ENCODE peak calls at places on chromosomes 4 and X, in seven cellular contexts. K is GM23248, P is PC-3, F is neural progenitor cell, H is OCI-LY7, L is SK-N-SH, R is hepatocyte. S is an unnamed sample.

GRCh38 chr4:4558881-4559280 is 17.0 kb upstream of the STX18 start:
- DNase-seq in K (no peak), P (no peak), F (no peak), H (no peak), L (no peak), R (no peak), S (no peak)

GRCh38 chrX:153338836-153339235 is 4.9 kb downstream of the ZNF275 start:
- DNase-seq in K (no peak), P (no peak), F (no peak), H (no peak), L (no peak), R (no peak), S (no peak)

GRCh38 chrX:2457289-2458133 is 43.3 kb downstream of the DHRSX start:
- DNase-seq in K (no peak), P (no peak), F (peak), H (no peak), L (no peak), R (no peak), S (no peak)

GRCh38 chrX:43643201-43643600 is 12.9 kb upstream of the MAOA start:
- DNase-seq in K (peak), P (no peak), F (no peak), H (no peak), L (no peak), R (no peak), S (no peak)

GRCh38 chr4:153649572-153649991 is 34.5 kb upstream of the TLR2 start:
- DNase-seq in K (peak), P (peak), F (peak), H (peak), L (no peak), R (peak), S (no peak)

GRCh38 chrX:40508560-40508959 is 72.2 kb upstream of the ATP6AP2 start:
- DNase-seq in K (no peak), P (no peak), F (no peak), H (no peak), L (no peak), R (no peak), S (no peak)

GRCh38 chr4:150098214-150098613 is 20.0 kb downstream of the DCLK2 start:
- DNase-seq in K (no peak), P (no peak), F (no peak), H (no peak), L (no peak), R (no peak), S (no peak)

GRCh38 chrX:136128743-136129142 is 18.6 kb upstream of the FHL1 start:
- DNase-seq in K (no peak), P (no peak), F (no peak), H (no peak), L (no peak), R (no peak), S (no peak)

GRCh38 chr4:1900624-1901023 is 29.4 kb downstream of the NSD2 start:
- DNase-seq in K (no peak), P (no peak), F (no peak), H (no peak), L (no peak), R (no peak), S (no peak)

GRCh38 chr4:1900087-1900433 is 28.9 kb downstream of the NSD2 start:
- DNase-seq in K (no peak), P (no peak), F (no peak), H (no peak), L (no peak), R (no peak), S (no peak)

GRCh38 chr4:1898007-1898406 is 26.8 kb downstream of the NSD2 start:
- DNase-seq in K (no peak), P (no peak), F (no peak), H (no peak), L (no peak), R (no peak), S (no peak)

GRCh38 chr4:1898681-1899080 is 27.5 kb downstream of the NSD2 start:
- DNase-seq in K (no peak), P (no peak), F (peak), H (peak), L (no peak), R (no peak), S (no peak)

DNA sequence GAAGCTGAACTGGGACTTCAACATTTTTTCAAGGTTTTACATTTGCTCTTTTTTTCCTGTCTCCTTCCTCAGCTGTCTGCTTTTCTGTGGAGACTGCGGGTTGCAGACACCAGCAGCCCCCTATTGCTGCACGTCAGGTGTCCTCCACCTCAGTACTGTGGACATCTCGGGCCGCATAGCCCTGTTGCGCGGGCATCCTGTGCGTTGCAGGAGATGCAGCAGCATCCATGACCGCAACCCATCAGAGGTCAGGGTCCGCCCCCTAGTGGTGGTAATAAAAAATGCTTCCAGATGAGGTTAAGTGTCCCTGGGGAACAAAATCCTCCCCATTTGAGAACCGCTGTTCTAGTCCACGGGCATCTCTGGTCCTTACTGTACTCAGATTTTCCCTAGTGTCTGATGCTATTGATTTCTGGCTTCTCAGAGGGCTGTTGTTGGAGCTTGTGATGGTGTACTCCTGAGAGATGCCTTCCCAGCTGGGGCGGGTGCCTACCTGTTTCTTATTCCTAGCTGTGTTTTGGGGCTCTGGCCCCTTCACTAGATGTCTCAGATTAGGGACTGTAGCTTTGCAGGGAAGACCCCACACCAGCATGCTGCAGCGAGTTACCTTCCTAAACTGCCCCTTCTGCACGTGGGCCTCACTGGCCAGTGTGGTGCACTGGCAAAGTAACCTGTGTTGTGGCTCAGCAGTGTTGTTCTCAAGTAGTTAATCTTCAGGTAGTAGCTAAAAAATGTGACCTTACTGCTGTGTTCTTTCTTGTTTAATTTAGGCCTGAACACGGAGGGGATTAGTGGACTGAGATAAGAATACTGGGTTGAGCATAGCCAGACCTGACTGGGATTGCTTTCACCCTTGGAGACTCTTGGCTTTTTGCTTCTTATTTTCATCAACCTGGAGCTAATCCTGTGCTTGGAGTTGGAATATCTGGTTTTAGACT is 28.2 kb downstream of the NSD2 start:
- DNase-seq in K (peak), P (peak), F (peak), H (peak), L (peak), R (peak), S (peak)
- H3K4me3 ChIP-seq in K (no peak), P (no peak), F (no peak), H (no peak), L (no peak), R (no peak), S (no peak)

GRCh38 chr4:82542642-82543041 is 19.1 kb downstream of the TMEM150C start:
- DNase-seq in K (no peak), P (no peak), F (no peak), H (no peak), L (no peak), R (no peak), S (no peak)

GRCh38 chr4:82543131-82543530 is 18.7 kb downstream of the TMEM150C start:
- DNase-seq in K (no peak), P (peak), F (no peak), H (no peak), L (no peak), R (no peak), S (no peak)
- TF ChIP-seq EZH2phosphoT487 in K (no peak), P (no peak), F (no peak), H (no peak), L (no peak), R (no peak), S (no peak)

DNA sequence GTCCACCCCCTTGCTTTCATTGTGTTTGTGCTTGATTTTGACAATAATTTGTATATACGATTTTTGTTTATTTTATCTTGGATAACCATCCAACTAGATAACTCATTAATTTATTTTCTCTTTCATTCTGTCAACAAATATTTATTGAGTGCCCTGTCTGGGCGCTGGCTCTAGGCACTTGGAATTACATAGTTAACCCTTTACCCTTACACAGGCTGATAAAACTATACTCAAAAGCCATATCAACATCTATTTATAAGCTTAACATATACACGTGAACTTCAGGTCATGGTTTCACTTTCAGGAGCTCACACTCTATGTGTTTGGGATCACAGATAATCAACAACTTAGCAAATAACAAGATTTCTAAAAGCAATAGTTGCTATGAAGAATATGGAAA is 226.3 kb upstream of the PPARGC1A start:
- DNase-seq in K (no peak), P (no peak), F (no peak), H (no peak), L (no peak), R (no peak), S (peak)
- H3K4me3 ChIP-seq in K (no peak), P (no peak), F (no peak), H (no peak), L (no peak), R (no peak), S (peak)

GRCh38 chr4:2273657-2274319 is 11.9 kb upstream of the MXD4 start:
- DNase-seq in K (no peak), P (no peak), F (no peak), H (no peak), L (peak), R (no peak), S (no peak)
- TF ChIP-seq EZH2phosphoT487 in K (no peak), P (no peak), F (no peak), H (no peak), L (no peak), R (no peak), S (no peak)

DNA sequence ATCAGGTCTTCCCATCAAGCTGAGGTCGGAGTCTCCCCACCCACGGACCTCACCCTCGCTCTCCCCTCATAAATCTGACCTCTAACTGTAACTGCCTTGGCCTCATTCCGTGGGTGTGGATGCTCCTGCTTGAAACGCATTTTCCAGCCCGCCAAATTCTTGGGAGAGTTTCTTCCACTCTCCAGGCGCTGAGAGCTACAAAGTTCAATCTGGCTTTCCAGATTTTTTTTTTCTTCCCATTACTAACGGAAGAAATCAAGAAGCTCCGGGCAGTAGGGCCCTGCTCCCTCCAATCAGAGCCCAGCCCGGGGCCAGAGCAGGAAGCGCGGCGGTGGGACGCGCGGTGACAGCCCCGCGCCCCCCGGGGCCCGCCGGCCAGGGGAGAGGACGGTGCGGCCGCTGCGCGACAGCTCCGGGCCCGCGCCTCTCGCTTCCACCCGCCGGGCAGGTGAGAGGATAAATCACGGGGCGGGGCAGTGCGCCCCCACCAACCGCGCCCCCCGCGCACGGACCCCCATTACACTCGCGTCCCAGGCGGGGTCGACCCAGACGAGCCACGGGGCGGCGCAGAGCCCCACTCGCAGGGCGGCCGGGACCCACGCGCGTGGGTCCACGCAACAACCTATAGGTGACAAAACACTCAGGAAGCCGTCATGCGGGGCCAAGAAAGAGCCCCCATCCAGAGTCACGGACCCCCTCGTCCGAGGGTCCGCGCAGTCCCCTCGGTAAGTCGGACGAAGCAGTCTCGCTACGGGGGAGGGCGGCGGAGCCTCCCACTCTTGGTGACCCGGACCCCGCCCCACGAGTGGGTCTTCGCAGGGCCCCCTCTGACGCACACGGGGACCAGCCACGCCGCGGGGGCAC is 916 bp downstream of the AFAP1 start:
- DNase-seq in K (peak), P (no peak), F (peak), H (no peak), L (peak), R (peak), S (no peak)
- H3K4me3 ChIP-seq in K (peak), P (peak), F (peak), H (no peak), L (peak), R (peak), S (no peak)

GRCh38 chr4:66693694-66694093 is 851.6 kb downstream of the CENPC start:
- DNase-seq in K (no peak), P (no peak), F (peak), H (no peak), L (no peak), R (no peak), S (no peak)
- TF ChIP-seq EZH2phosphoT487 in K (no peak), P (no peak), F (no peak), H (no peak), L (no peak), R (no peak), S (no peak)

S was measured in MM.1S.